ENCODE peak calls at places on chromosome 7, in six cellular contexts. One of them, this sample, is unnamed.

GRCh38 chr7:51067757-51068156 is 248.9 kb downstream of the COBL start:
- ATAC-seq in activated CD4-positive, CD25-positive, alpha-beta regulatory T cell treated with anti-CD3 and anti-CD28 coated beads, Interleukin-2, amount 50 U/mL, for 24 hours: no peak
- ATAC-seq in heart right ventricle: peak; percentile 48
- ATAC-seq in A549: peak; percentile 73
- ATAC-seq in HCT116: peak; percentile 83
- ATAC-seq in left ventricle myocardium superior: peak; percentile 60
- ATAC-seq in this sample: peak; percentile 43

GRCh38 chr7:112970771-112971170 is 115.9 kb downstream of the GPR85 start:
- ATAC-seq in activated CD4-positive, CD25-positive, alpha-beta regulatory T cell treated with anti-CD3 and anti-CD28 coated beads, Interleukin-2, amount 50 U/mL, for 24 hours: no peak
- ATAC-seq in heart right ventricle: peak; percentile 37
- ATAC-seq in A549: peak; percentile 88
- ATAC-seq in HCT116: peak; percentile 94
- ATAC-seq in left ventricle myocardium superior: peak; percentile 59
- ATAC-seq in this sample: no peak

GRCh38 chr7:47256016-47256415 is 325.9 kb downstream of the TNS3 start:
- ATAC-seq in activated CD4-positive, CD25-positive, alpha-beta regulatory T cell treated with anti-CD3 and anti-CD28 coated beads, Interleukin-2, amount 50 U/mL, for 24 hours: no peak
- ATAC-seq in heart right ventricle: no peak
- ATAC-seq in A549: no peak
- ATAC-seq in HCT116: no peak
- ATAC-seq in left ventricle myocardium superior: no peak
- ATAC-seq in this sample: no peak

GRCh38 chr7:668139-668871 is 58.2 kb upstream of the DNAAF5 start:
- ATAC-seq in activated CD4-positive, CD25-positive, alpha-beta regulatory T cell treated with anti-CD3 and anti-CD28 coated beads, Interleukin-2, amount 50 U/mL, for 24 hours: no peak
- ATAC-seq in heart right ventricle: peak; percentile 16
- ATAC-seq in A549: no peak
- ATAC-seq in HCT116: no peak
- ATAC-seq in left ventricle myocardium superior: peak; percentile 23
- ATAC-seq in this sample: peak; percentile 28

GRCh38 chr7:111126987-111127386 is 36.1 kb downstream of the LRRN3 start:
- ATAC-seq in activated CD4-positive, CD25-positive, alpha-beta regulatory T cell treated with anti-CD3 and anti-CD28 coated beads, Interleukin-2, amount 50 U/mL, for 24 hours: no peak
- ATAC-seq in heart right ventricle: no peak
- ATAC-seq in A549: peak; percentile 59
- ATAC-seq in HCT116: no peak
- ATAC-seq in left ventricle myocardium superior: no peak
- ATAC-seq in this sample: no peak

GRCh38 chr7:136205956-136206355 is 228.8 kb upstream of the MTPN start:
- ATAC-seq in activated CD4-positive, CD25-positive, alpha-beta regulatory T cell treated with anti-CD3 and anti-CD28 coated beads, Interleukin-2, amount 50 U/mL, for 24 hours: no peak
- ATAC-seq in heart right ventricle: no peak
- ATAC-seq in A549: no peak
- ATAC-seq in HCT116: no peak
- ATAC-seq in left ventricle myocardium superior: no peak
- ATAC-seq in this sample: no peak

GRCh38 chr7:42596737-42597136 is 315.1 kb downstream of the C7orf25 start:
- ATAC-seq in activated CD4-positive, CD25-positive, alpha-beta regulatory T cell treated with anti-CD3 and anti-CD28 coated beads, Interleukin-2, amount 50 U/mL, for 24 hours: no peak
- ATAC-seq in heart right ventricle: no peak
- ATAC-seq in A549: no peak
- ATAC-seq in HCT116: no peak
- ATAC-seq in left ventricle myocardium superior: no peak
- ATAC-seq in this sample: peak; percentile 73

GRCh38 chr7:105112440-105113418 is 98.7 kb downstream of the KMT2E start:
- ATAC-seq in activated CD4-positive, CD25-positive, alpha-beta regulatory T cell treated with anti-CD3 and anti-CD28 coated beads, Interleukin-2, amount 50 U/mL, for 24 hours: no peak
- ATAC-seq in heart right ventricle: peak; percentile 45
- ATAC-seq in A549: peak; percentile 51
- ATAC-seq in HCT116: peak; percentile 14
- ATAC-seq in left ventricle myocardium superior: peak; percentile 47
- ATAC-seq in this sample: peak; percentile 10

GRCh38 chr7:32093415-32094408 is 23.5 kb upstream of the PDE1C start:
- ATAC-seq in activated CD4-positive, CD25-positive, alpha-beta regulatory T cell treated with anti-CD3 and anti-CD28 coated beads, Interleukin-2, amount 50 U/mL, for 24 hours: no peak
- ATAC-seq in heart right ventricle: peak; percentile 90
- ATAC-seq in A549: peak; percentile 83
- ATAC-seq in HCT116: no peak
- ATAC-seq in left ventricle myocardium superior: peak; percentile 88
- ATAC-seq in this sample: peak; percentile 18

GRCh38 chr7:94449151-94449725 is 54.5 kb downstream of the COL1A2 start:
- ATAC-seq in activated CD4-positive, CD25-positive, alpha-beta regulatory T cell treated with anti-CD3 and anti-CD28 coated beads, Interleukin-2, amount 50 U/mL, for 24 hours: no peak
- ATAC-seq in heart right ventricle: no peak
- ATAC-seq in A549: no peak
- ATAC-seq in HCT116: no peak
- ATAC-seq in left ventricle myocardium superior: no peak
- ATAC-seq in this sample: no peak

GRCh38 chr7:151185762-151186639 is 1.0 kb downstream of the ASB10 start:
- ATAC-seq in activated CD4-positive, CD25-positive, alpha-beta regulatory T cell treated with anti-CD3 and anti-CD28 coated beads, Interleukin-2, amount 50 U/mL, for 24 hours: no peak
- ATAC-seq in heart right ventricle: peak; percentile 52
- ATAC-seq in A549: no peak
- ATAC-seq in HCT116: no peak
- ATAC-seq in left ventricle myocardium superior: peak; percentile 33
- ATAC-seq in this sample: no peak

GRCh38 chr7:155226261-155227003 is 71.2 kb upstream of the INSIG1 start:
- ATAC-seq in activated CD4-positive, CD25-positive, alpha-beta regulatory T cell treated with anti-CD3 and anti-CD28 coated beads, Interleukin-2, amount 50 U/mL, for 24 hours: no peak
- ATAC-seq in heart right ventricle: no peak
- ATAC-seq in A549: no peak
- ATAC-seq in HCT116: no peak
- ATAC-seq in left ventricle myocardium superior: no peak
- ATAC-seq in this sample: no peak

GRCh38 chr7:143048827-143049226 is 3.3 kb upstream of the OR6V1 start:
- ATAC-seq in activated CD4-positive, CD25-positive, alpha-beta regulatory T cell treated with anti-CD3 and anti-CD28 coated beads, Interleukin-2, amount 50 U/mL, for 24 hours: peak; percentile 53
- ATAC-seq in heart right ventricle: no peak
- ATAC-seq in A549: no peak
- ATAC-seq in HCT116: peak; percentile 20
- ATAC-seq in left ventricle myocardium superior: no peak
- ATAC-seq in this sample: no peak

GRCh38 chr7:128804472-128804871 is 12.7 kb downstream of the CCDC136 start:
- ATAC-seq in activated CD4-positive, CD25-positive, alpha-beta regulatory T cell treated with anti-CD3 and anti-CD28 coated beads, Interleukin-2, amount 50 U/mL, for 24 hours: no peak
- ATAC-seq in heart right ventricle: no peak
- ATAC-seq in A549: no peak
- ATAC-seq in HCT116: no peak
- ATAC-seq in left ventricle myocardium superior: no peak
- ATAC-seq in this sample: no peak

GRCh38 chr7:139950881-139951525 is 111.7 kb downstream of the PARP12 start:
- ATAC-seq in activated CD4-positive, CD25-positive, alpha-beta regulatory T cell treated with anti-CD3 and anti-CD28 coated beads, Interleukin-2, amount 50 U/mL, for 24 hours: no peak
- ATAC-seq in heart right ventricle: no peak
- ATAC-seq in A549: peak; percentile 40
- ATAC-seq in HCT116: no peak
- ATAC-seq in left ventricle myocardium superior: no peak
- ATAC-seq in this sample: no peak

GRCh38 chr7:66558201-66558641 is 70.5 kb upstream of the KCTD7 start:
- ATAC-seq in activated CD4-positive, CD25-positive, alpha-beta regulatory T cell treated with anti-CD3 and anti-CD28 coated beads, Interleukin-2, amount 50 U/mL, for 24 hours: no peak
- ATAC-seq in heart right ventricle: no peak
- ATAC-seq in A549: peak; percentile 30
- ATAC-seq in HCT116: peak; percentile 14
- ATAC-seq in left ventricle myocardium superior: peak; percentile 5
- ATAC-seq in this sample: peak; percentile 11

GRCh38 chr7:80493121-80493849 is 18.6 kb downstream of the GNAT3 start:
- ATAC-seq in activated CD4-positive, CD25-positive, alpha-beta regulatory T cell treated with anti-CD3 and anti-CD28 coated beads, Interleukin-2, amount 50 U/mL, for 24 hours: no peak
- ATAC-seq in heart right ventricle: no peak
- ATAC-seq in A549: no peak
- ATAC-seq in HCT116: no peak
- ATAC-seq in left ventricle myocardium superior: no peak
- ATAC-seq in this sample: no peak

GRCh38 chr7:726854-727103 is 280 bp downstream of the DNAAF5 start:
- ATAC-seq in activated CD4-positive, CD25-positive, alpha-beta regulatory T cell treated with anti-CD3 and anti-CD28 coated beads, Interleukin-2, amount 50 U/mL, for 24 hours: peak; percentile 18
- ATAC-seq in heart right ventricle: no peak
- ATAC-seq in A549: peak; percentile 33
- ATAC-seq in HCT116: peak; percentile 46
- ATAC-seq in left ventricle myocardium superior: peak; percentile 1
- ATAC-seq in this sample: peak; percentile 12

GRCh38 chr7:91357929-91358328 is 93.7 kb downstream of the FZD1 start:
- ATAC-seq in activated CD4-positive, CD25-positive, alpha-beta regulatory T cell treated with anti-CD3 and anti-CD28 coated beads, Interleukin-2, amount 50 U/mL, for 24 hours: no peak
- ATAC-seq in heart right ventricle: no peak
- ATAC-seq in A549: no peak
- ATAC-seq in HCT116: no peak
- ATAC-seq in left ventricle myocardium superior: no peak
- ATAC-seq in this sample: no peak

GRCh38 chr7:23662124-23662982 is 17.6 kb upstream of the FAM221A start:
- ATAC-seq in activated CD4-positive, CD25-positive, alpha-beta regulatory T cell treated with anti-CD3 and anti-CD28 coated beads, Interleukin-2, amount 50 U/mL, for 24 hours: no peak
- ATAC-seq in heart right ventricle: no peak
- ATAC-seq in A549: no peak
- ATAC-seq in HCT116: no peak
- ATAC-seq in left ventricle myocardium superior: no peak
- ATAC-seq in this sample: no peak

GRCh38 chr7:45917658-45918057 is 3.4 kb downstream of the IGFBP3 start:
- ATAC-seq in activated CD4-positive, CD25-positive, alpha-beta regulatory T cell treated with anti-CD3 and anti-CD28 coated beads, Interleukin-2, amount 50 U/mL, for 24 hours: no peak
- ATAC-seq in heart right ventricle: peak; percentile 50
- ATAC-seq in A549: peak; percentile 33
- ATAC-seq in HCT116: peak; percentile 69
- ATAC-seq in left ventricle myocardium superior: peak; percentile 51
- ATAC-seq in this sample: peak; percentile 38

GRCh38 chr7:149245244-149245643 is 5.8 kb downstream of the ZNF212 start:
- ATAC-seq in activated CD4-positive, CD25-positive, alpha-beta regulatory T cell treated with anti-CD3 and anti-CD28 coated beads, Interleukin-2, amount 50 U/mL, for 24 hours: peak; percentile 83
- ATAC-seq in heart right ventricle: no peak
- ATAC-seq in A549: no peak
- ATAC-seq in HCT116: no peak
- ATAC-seq in left ventricle myocardium superior: no peak
- ATAC-seq in this sample: peak; percentile 93

This sample was measured in esophagus mucosa.